ENCODE peak calls at places on chromosomes 16 and 17, in five cellular contexts. I is K562, G is neural progenitor cell, T is lung, K is uterus. O is an unnamed sample.
A peak's percentile ranks its signal among the peaks of the same experiment; 100 is the strongest.

GRCh38 chr16:52569296-52569695 is 22.4 kb upstream of the TOX3 start:
- DNase-seq in I (no peak), G (no peak), T (no peak), K (no peak), O (no peak)

GRCh38 chr17:61470530-61471136 is 18.4 kb downstream of the TBX4 start:
- DNase-seq in I (no peak), G (no peak), T (no peak), K (no peak), O (no peak)

GRCh38 chr17:41976142-41976768 is 9.7 kb downstream of the CNP start:
- DNase-seq in I (no peak), G (no peak), T (no peak), K (no peak), O (no peak)

GRCh38 chr17:40596261-40596919 is 31.1 kb upstream of the CCR7 start:
- DNase-seq in I (peak; percentile 60), G (no peak), T (no peak), K (no peak), O (no peak)

GRCh38 chr17:66472123-66472522 is 169.7 kb downstream of the PRKCA start:
- DNase-seq in I (no peak), G (no peak), T (no peak), K (no peak), O (no peak)

GRCh38 chr16:65833171-65833871 is 533.2 kb upstream of the CDH5 start:
- DNase-seq in I (no peak), G (no peak), T (no peak), K (peak; percentile 19), O (no peak)

GRCh38 chr16:50204426-50205108 is 51.5 kb downstream of the TENT4B start:
- DNase-seq in I (no peak), G (no peak), T (no peak), K (no peak), O (no peak)

GRCh38 chr17:55576237-55576998 is 65.2 kb upstream of the SMIM36 start:
- DNase-seq in I (peak; percentile 14), G (no peak), T (no peak), K (peak; percentile 67), O (no peak)

GRCh38 chr16:56203052-56203451 is 11.8 kb downstream of the GNAO1 start:
- DNase-seq in I (peak; percentile 60), G (peak; percentile 56), T (no peak), K (no peak), O (no peak)

GRCh38 chr17:58120195-58120822 is 27.9 kb upstream of the OR4D1 start:
- DNase-seq in I (peak; percentile 34), G (peak; percentile 86), T (no peak), K (no peak), O (peak; percentile 30)

GRCh38 chr17:61129876-61130275 is 269.8 kb upstream of the TBX2 start:
- DNase-seq in I (no peak), G (no peak), T (no peak), K (no peak), O (no peak)

GRCh38 chr17:78329263-78330059 is 30.4 kb downstream of the SOCS3 start:
- DNase-seq in I (no peak), G (no peak), T (no peak), K (no peak), O (peak; percentile 58)

GRCh38 chr16:55499951-55500350 is 8.9 kb upstream of the LPCAT2 start:
- DNase-seq in I (peak; percentile 1), G (peak; percentile 49), T (peak; percentile 26), K (no peak), O (no peak)

GRCh38 chr17:27817731-27818130 is 17.4 kb upstream of the NOS2 start:
- DNase-seq in I (no peak), G (peak; percentile 24), T (no peak), K (no peak), O (no peak)

GRCh38 chr17:880871-881269 is 98.7 kb downstream of the NXN start:
- DNase-seq in I (no peak), G (no peak), T (no peak), K (no peak), O (no peak)

GRCh38 chr17:17191961-17192381 is 14.2 kb downstream of the PLD6 start:
- DNase-seq in I (no peak), G (no peak), T (no peak), K (no peak), O (no peak)

GRCh38 chr17:2102931-2103398 is 48.1 kb downstream of the HIC1 start:
- DNase-seq in I (no peak), G (no peak), T (no peak), K (no peak), O (no peak)

GRCh38 chr16:46972971-46973456 is 460 bp downstream of the DNAJA2 start:
- DNase-seq in I (peak; percentile 70), G (peak; percentile 67), T (peak; percentile 30), K (no peak), O (peak; percentile 37)

GRCh38 chr17:41655611-41656111 is 31.3 kb upstream of the KRT17 start:
- DNase-seq in I (no peak), G (peak; percentile 71), T (peak; percentile 83), K (no peak), O (no peak)

GRCh38 chr17:59254742-59255141 is 34.4 kb downstream of the GDPD1 start:
- DNase-seq in I (no peak), G (no peak), T (no peak), K (no peak), O (no peak)

GRCh38 chr17:16880121-16880842 is 91.6 kb downstream of the TNFRSF13B start:
- DNase-seq in I (no peak), G (no peak), T (no peak), K (no peak), O (no peak)

GRCh38 chr17:31549121-31549524 is 157.6 kb downstream of the RAB11FIP4 start:
- DNase-seq in I (no peak), G (no peak), T (no peak), K (peak; percentile 34), O (no peak)

GRCh38 chr17:33725675-33726271 is 432.7 kb upstream of the ASIC2 start:
- DNase-seq in I (peak; percentile 68), G (peak; percentile 74), T (peak; percentile 30), K (no peak), O (no peak)

GRCh38 chr16:86227801-86228200 is 282.5 kb upstream of the FOXF1 start:
- DNase-seq in I (no peak), G (no peak), T (no peak), K (no peak), O (no peak)

GRCh38 chr16:3190949-3191353 is 2.9 kb downstream of the OR1F1 start:
- DNase-seq in I (no peak), G (peak; percentile 32), T (no peak), K (no peak), O (no peak)

GRCh38 chr17:76796081-76796480 is 58.2 kb downstream of the MFSD11 start:
- DNase-seq in I (no peak), G (no peak), T (no peak), K (no peak), O (no peak)

GRCh38 chr17:76791053-76791980 is 53.4 kb downstream of the MFSD11 start:
- DNase-seq in I (peak; percentile 79), G (no peak), T (no peak), K (peak; percentile 19), O (no peak)

GRCh38 chr17:76797441-76797840 is 59.5 kb downstream of the MFSD11 start:
- DNase-seq in I (no peak), G (no peak), T (no peak), K (no peak), O (no peak)

GRCh38 chr17:76792348-76792747 is 54.4 kb downstream of the MFSD11 start:
- DNase-seq in I (no peak), G (no peak), T (no peak), K (no peak), O (no peak)

DNA sequence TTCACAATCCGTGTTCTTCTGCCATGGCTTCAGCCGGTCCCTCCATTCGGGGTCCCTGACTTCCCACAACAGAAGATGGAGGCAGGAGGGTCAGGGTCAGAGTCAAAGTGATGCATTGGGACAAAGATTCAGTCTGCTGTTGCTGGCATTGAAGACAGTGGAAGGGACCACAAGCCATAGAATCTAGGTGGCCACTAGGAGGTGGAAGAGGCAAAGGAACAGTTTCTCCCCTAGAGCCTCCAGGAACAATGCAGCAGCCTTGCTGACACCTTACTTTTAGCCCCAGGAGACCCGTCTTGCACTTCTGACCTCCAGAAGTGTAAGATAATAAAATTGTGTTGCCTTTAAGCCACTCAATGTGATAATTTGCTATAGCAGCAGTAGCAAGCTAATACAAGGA is 55.9 kb downstream of the MFSD11 start:
- DNase-seq in I (peak; percentile 33), G (peak; percentile 51), T (no peak), K (no peak), O (no peak)
- TF ChIP-seq CTCF in I (peak; percentile 68), G (peak; percentile 49), T (no peak), K (no peak), O (no peak)

GRCh38 chr17:81429813-81430510 is 34.7 kb downstream of the BAHCC1 start:
- DNase-seq in I (no peak), G (peak; percentile 83), T (no peak), K (peak; percentile 52), O (no peak)
- H3K4me3 ChIP-seq in I (no peak overlapping the region), G (no peak overlapping the region), T (no peak overlapping the region), K (no peak overlapping the region), O (no peak overlapping the region)

GRCh38 chr17:68993112-68993511 is 37.9 kb upstream of the ABCA8 start:
- DNase-seq in I (no peak), G (no peak), T (no peak), K (no peak), O (no peak)

DNA sequence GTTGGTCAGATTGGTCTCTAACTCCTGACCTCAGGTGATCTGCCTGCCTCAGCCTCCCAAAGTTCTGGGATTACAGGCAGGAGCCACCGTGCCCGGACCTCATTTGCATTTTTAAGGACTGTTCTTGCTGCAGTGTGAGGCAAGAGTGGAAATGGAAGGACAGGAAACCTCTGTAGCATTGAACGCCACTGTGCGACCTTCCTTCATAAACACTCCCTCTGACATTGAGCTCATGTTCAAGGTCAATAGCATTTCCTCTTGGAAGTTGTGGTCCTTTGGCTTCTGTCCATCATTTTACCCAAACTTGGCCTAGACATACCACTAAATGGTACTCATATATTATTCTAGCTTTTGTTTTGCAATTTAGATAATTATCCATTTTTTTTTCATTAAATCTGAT is 32.8 kb upstream of the ABCA8 start:
- DNase-seq in I (no peak), G (no peak), T (no peak), K (no peak), O (no peak)
- H3K4me1 ChIP-seq in I (no peaks in the 10 kb centered on the region), G (no peaks in the 10 kb centered on the region), T (no peaks in the 10 kb centered on the region), K (no peaks in the 10 kb centered on the region), O (no peaks in the 10 kb centered on the region)

DNA sequence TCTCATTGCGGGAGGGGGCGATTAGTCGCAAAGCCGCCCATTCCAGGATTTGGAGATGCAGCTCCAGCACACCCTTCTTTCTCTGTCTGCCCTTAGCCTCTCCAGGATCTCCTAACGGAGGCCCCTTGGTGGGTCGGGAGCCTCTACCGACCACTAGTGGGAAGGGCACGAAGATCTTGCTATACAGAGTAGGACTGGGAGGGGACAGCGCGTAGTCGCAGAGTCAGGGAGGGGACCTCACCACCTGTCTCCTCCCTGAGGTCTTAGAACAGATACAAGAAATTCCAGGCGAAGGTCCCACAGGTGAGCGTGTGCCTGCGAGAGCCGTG is 569 bp upstream of the SMTNL2 start:
- DNase-seq in I (peak; percentile 49), G (peak; percentile 81), T (no peak), K (no peak), O (peak; percentile 63)
- TF ChIP-seq CTCF in I (peak; percentile 32), G (peak; percentile 62), T (no peak), K (no peak), O (peak; percentile 27)